ENCODE peak calls at places on chromosomes 13 and 19, in ten cellular contexts. D is germinal center; C is RCC 7860; B is T-cell; Z is ELR; E is bronchial epithelial cell; P is stimulated activated naive CD8-positive, alpha-beta T cell treated with anti-CD3 and anti-CD28 coated beads, Interleukin-15, Interleukin-2, amounts not matched to agents 100 U/mL and 50 U/mL, for 24 hours; X is GM20000; F is cardiac septum; U is mesothelial cell of epicardium. K is an unnamed sample.
A peak's percentile ranks its signal among the peaks of the same experiment; 100 is the strongest.

GRCh38 chr13:35978607-35979316 is 152.4 kb downstream of the DCLK1 start:
- DNase-seq in D (peak; percentile 16), C (peak; percentile 43), B (no peak), Z (peak; percentile 61), E (peak; percentile 60), P (peak; percentile 21), X (peak; percentile 51), F (no peak), U (peak; percentile 58), K (no peak)

GRCh38 chr19:33391631-33392249 is 18.2 kb downstream of the CEBPG start:
- DNase-seq in D (no peak), C (no peak), B (no peak), Z (no peak), E (no peak), P (no peak), X (no peak), F (peak; percentile 58), U (no peak), K (no peak)

GRCh38 chr19:17359905-17360800 is 17.0 kb downstream of the PLVAP start:
- DNase-seq in D (no peak), C (no peak), B (no peak), Z (no peak), E (no peak), P (no peak), X (no peak), F (no peak), U (no peak), K (no peak)

GRCh38 chr13:33725340-33725739 is 92.6 kb upstream of the RFC3 start:
- DNase-seq in D (no peak), C (no peak), B (no peak), Z (no peak), E (no peak), P (no peak), X (no peak), F (no peak), U (no peak), K (no peak)

GRCh38 chr13:45482571-45483173 is 17.9 kb downstream of the COG3 start:
- DNase-seq in D (no peak), C (peak; percentile 7), B (no peak), Z (peak; percentile 58), E (peak; percentile 92), P (no peak), X (no peak), F (no peak), U (no peak), K (no peak)

GRCh38 chr19:18731562-18732008 is 48.1 kb downstream of the CRTC1 start:
- DNase-seq in D (no peak), C (no peak), B (no peak), Z (no peak), E (peak; percentile 26), P (no peak), X (no peak), F (no peak), U (no peak), K (no peak)

GRCh38 chr19:52992109-52993004 is 21.4 kb upstream of the ERVV-1 start:
- DNase-seq in D (peak; percentile 4), C (no peak), B (no peak), Z (peak; percentile 41), E (no peak), P (peak; percentile 9), X (no peak), F (no peak), U (peak; percentile 54), K (no peak)

GRCh38 chr13:79799049-79799448 is 318.1 kb downstream of the NDFIP2 start:
- DNase-seq in D (no peak), C (no peak), B (no peak), Z (no peak), E (no peak), P (no peak), X (no peak), F (no peak), U (no peak), K (no peak)

GRCh38 chr13:26785845-26786630 is 25.5 kb upstream of the GPR12 start:
- DNase-seq in D (peak; percentile 45), C (no peak), B (peak; percentile 60), Z (peak; percentile 15), E (no peak), P (peak; percentile 60), X (no peak), F (no peak), U (no peak), K (peak; percentile 68)

GRCh38 chr13:40539954-40540706 is 126.3 kb downstream of the FOXO1 start:
- DNase-seq in D (no peak), C (peak; percentile 59), B (no peak), Z (peak; percentile 75), E (peak; percentile 80), P (no peak), X (no peak), F (no peak), U (no peak), K (no peak)

GRCh38 chr13:77637583-77637982 is 59.9 kb upstream of the SLAIN1 start:
- DNase-seq in D (no peak), C (no peak), B (no peak), Z (no peak), E (no peak), P (no peak), X (no peak), F (no peak), U (no peak), K (no peak)

GRCh38 chr13:98133949-98134348 is 8.9 kb upstream of the FARP1 start:
- DNase-seq in D (peak; percentile 9), C (no peak), B (no peak), Z (no peak), E (no peak), P (no peak), X (peak; percentile 59), F (no peak), U (no peak), K (no peak)

GRCh38 chr13:83881917-83882625 is at the start of gene SLITRK1:
- DNase-seq in D (no peak), C (no peak), B (peak; percentile 1), Z (peak; percentile 88), E (peak; percentile 14), P (peak; percentile 49), X (peak; percentile 10), F (no peak), U (peak; percentile 92), K (peak; percentile 50)

GRCh38 chr13:113064534-113065405 is 40.8 kb upstream of the F7 start:
- DNase-seq in D (no peak), C (peak; percentile 35), B (no peak), Z (peak; percentile 77), E (peak; percentile 21), P (no peak), X (no peak), F (no peak), U (no peak), K (no peak)

GRCh38 chr19:47891923-47892666 is 6.0 kb upstream of the SULT2A1 start:
- DNase-seq in D (no peak), C (no peak), B (no peak), Z (no peak), E (peak; percentile 5), P (no peak), X (no peak), F (no peak), U (peak; percentile 40), K (no peak)

GRCh38 chr13:43572601-43573360 is 214.0 kb downstream of the ENOX1 start:
- DNase-seq in D (no peak), C (no peak), B (no peak), Z (peak; percentile 61), E (peak; percentile 25), P (no peak), X (no peak), F (no peak), U (no peak), K (no peak)

GRCh38 chr13:35859981-35860380 is 271.2 kb downstream of the DCLK1 start:
- DNase-seq in D (no peak), C (no peak), B (no peak), Z (no peak), E (no peak), P (no peak), X (no peak), F (no peak), U (no peak), K (no peak)

GRCh38 chr13:81051873-81052272 is 710.9 kb upstream of the SPRY2 start:
- DNase-seq in D (no peak), C (no peak), B (no peak), Z (peak; percentile 33), E (peak; percentile 2), P (no peak), X (no peak), F (no peak), U (no peak), K (no peak)

GRCh38 chr13:42007844-42008243 is 40.6 kb upstream of the DGKH start:
- DNase-seq in D (no peak), C (peak; percentile 15), B (no peak), Z (peak; percentile 50), E (peak; percentile 27), P (no peak), X (no peak), F (no peak), U (no peak), K (no peak)

GRCh38 chr13:32107474-32107873 is 75.9 kb downstream of the FRY start:
- DNase-seq in D (no peak), C (no peak), B (no peak), Z (no peak), E (no peak), P (no peak), X (no peak), F (no peak), U (no peak), K (no peak)

GRCh38 chr19:5851302-5851701 is at the start of gene FUT3:
- DNase-seq in D (no peak), C (no peak), B (no peak), Z (no peak), E (peak; percentile 73), P (no peak), X (no peak), F (no peak), U (no peak), K (no peak)

GRCh38 chr13:25806304-25806974 is 245.4 kb downstream of the SHISA2 start:
- DNase-seq in D (no peak), C (peak; percentile 62), B (no peak), Z (peak; percentile 42), E (peak; percentile 19), P (no peak), X (no peak), F (no peak), U (no peak), K (no peak)

K was measured in activated CD8-positive, alpha-beta memory T cell treated with anti-CD3 and anti-CD28 coated beads, Interleukin-2, amount 10 ng/mL, durations not matched to agents 7 days and 5 days.